ENCODE peak calls at places on chromosomes 2 and 18, in four cellular contexts. K is endodermal cell, P is dorsolateral prefrontal cortex, S is SK-N-MC. Q is an unnamed sample.

GRCh38 chr2:236209535-236209934 is 41.3 kb upstream of the GBX2 start:
- DNase-seq in K (peak; percentile 70), P (no peak), S (no peak), Q (peak; percentile 15)

GRCh38 chr2:6493266-6493665 is 372.4 kb downstream of the CMPK2 start:
- DNase-seq in K (no peak), S (no peak), P (no peak), Q (no peak)

GRCh38 chr2:69589973-69590652 is 53.4 kb downstream of the AAK1 start:
- DNase-seq in S (no peak), P (no peak), K (no peak), Q (peak; percentile 44)

GRCh38 chr18:79511671-79512301 is 116.1 kb downstream of the NFATC1 start:
- DNase-seq in S (no peak), P (no peak), K (peak; percentile 55), Q (peak; percentile 31)

GRCh38 chr2:72931280-72931910 is 14.1 kb downstream of the EMX1 start:
- DNase-seq in K (no peak), P (no peak), S (no peak), Q (no peak)

GRCh38 chr2:25700221-25700660 is 26.9 kb upstream of the DTNB start:
- DNase-seq in S (no peak), K (no peak), P (peak; percentile 60), Q (peak; percentile 48)

GRCh38 chr2:96470636-96471035 is 34.5 kb downstream of the NEURL3 start:
- DNase-seq in P (peak; percentile 18), K (peak; percentile 97), S (no peak), Q (peak; percentile 78)

GRCh38 chr18:36017232-36017631 is 44.8 kb downstream of the RMP24 start:
- DNase-seq in K (no peak), S (no peak), P (no peak), Q (no peak)

GRCh38 chr2:71941731-71942575 is 205.7 kb downstream of the CYP26B1 start:
- DNase-seq in K (peak; percentile 23), P (peak; percentile 3), S (no peak), Q (no peak)

GRCh38 chr2:5497874-5498273 is 194.3 kb upstream of the SOX11 start:
- DNase-seq in S (no peak), K (peak; percentile 55), P (no peak), Q (no peak)

GRCh38 chr2:19255481-19255880 is 102.9 kb downstream of the OSR1 start:
- DNase-seq in S (no peak), P (no peak), K (no peak), Q (no peak)

GRCh38 chr2:207067476-207067875 is 98.3 kb downstream of the KLF7 start:
- DNase-seq in S (no peak), P (no peak), K (no peak), Q (no peak)

GRCh38 chr2:102072741-102073140 is 69.8 kb upstream of the IL1R1 start:
- DNase-seq in K (no peak), S (no peak), P (no peak), Q (no peak)

GRCh38 chr2:135913726-135914365 is 37.6 kb upstream of the MCM6 start:
- DNase-seq in P (peak; percentile 10), K (no peak), S (peak; percentile 20), Q (peak; percentile 51)

DNA sequence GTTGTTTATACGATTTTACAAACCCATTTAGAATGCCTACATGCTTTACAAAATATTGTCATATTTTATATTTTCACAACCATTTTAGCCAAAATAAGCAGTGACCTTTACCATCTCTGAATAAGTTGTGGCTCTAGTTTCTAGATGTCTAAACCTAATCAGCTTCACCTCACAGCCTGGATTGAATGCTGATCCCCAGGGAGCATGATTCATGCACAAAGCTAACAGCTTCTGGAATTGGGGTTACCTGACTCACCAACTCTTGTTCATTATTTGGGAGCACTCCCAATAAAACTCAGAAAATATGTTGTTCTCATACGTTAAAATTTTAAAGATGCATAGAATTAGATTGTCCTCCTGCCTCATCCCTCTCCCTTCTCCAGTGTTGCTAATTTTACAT is 611.7 kb upstream of the NETO1 start:
- DNase-seq in P (no peak), K (no peak), S (no peak), Q (no peak)
- H3K27ac ChIP-seq in P (no peak overlapping the region), K (no peak overlapping the region), S (no peak overlapping the region), Q (no peak overlapping the region)

GRCh38 chr18:59455728-59456276 is 96.7 kb upstream of the LMAN1 start:
- DNase-seq in P (no peak), K (no peak), S (no peak), Q (no peak)
- H3K4me3 ChIP-seq in P (no peak overlapping the region), K (no peak overlapping the region), S (no peak overlapping the region), Q (no peak overlapping the region)

GRCh38 chr2:169301596-169302330 is 60.6 kb downstream of the LRP2 start:
- DNase-seq in K (no peak), P (no peak), S (no peak), Q (peak; percentile 80)

GRCh38 chr2:169298007-169298406 is 64.3 kb downstream of the LRP2 start:
- DNase-seq in P (no peak), K (no peak), S (no peak), Q (no peak)

GRCh38 chr2:169302364-169302763 is 60.0 kb downstream of the LRP2 start:
- DNase-seq in P (no peak), K (no peak), S (no peak), Q (peak; percentile 46)

GRCh38 chr2:169303579-169304285 is 58.6 kb downstream of the LRP2 start:
- DNase-seq in P (no peak), S (no peak), K (no peak), Q (no peak)

DNA sequence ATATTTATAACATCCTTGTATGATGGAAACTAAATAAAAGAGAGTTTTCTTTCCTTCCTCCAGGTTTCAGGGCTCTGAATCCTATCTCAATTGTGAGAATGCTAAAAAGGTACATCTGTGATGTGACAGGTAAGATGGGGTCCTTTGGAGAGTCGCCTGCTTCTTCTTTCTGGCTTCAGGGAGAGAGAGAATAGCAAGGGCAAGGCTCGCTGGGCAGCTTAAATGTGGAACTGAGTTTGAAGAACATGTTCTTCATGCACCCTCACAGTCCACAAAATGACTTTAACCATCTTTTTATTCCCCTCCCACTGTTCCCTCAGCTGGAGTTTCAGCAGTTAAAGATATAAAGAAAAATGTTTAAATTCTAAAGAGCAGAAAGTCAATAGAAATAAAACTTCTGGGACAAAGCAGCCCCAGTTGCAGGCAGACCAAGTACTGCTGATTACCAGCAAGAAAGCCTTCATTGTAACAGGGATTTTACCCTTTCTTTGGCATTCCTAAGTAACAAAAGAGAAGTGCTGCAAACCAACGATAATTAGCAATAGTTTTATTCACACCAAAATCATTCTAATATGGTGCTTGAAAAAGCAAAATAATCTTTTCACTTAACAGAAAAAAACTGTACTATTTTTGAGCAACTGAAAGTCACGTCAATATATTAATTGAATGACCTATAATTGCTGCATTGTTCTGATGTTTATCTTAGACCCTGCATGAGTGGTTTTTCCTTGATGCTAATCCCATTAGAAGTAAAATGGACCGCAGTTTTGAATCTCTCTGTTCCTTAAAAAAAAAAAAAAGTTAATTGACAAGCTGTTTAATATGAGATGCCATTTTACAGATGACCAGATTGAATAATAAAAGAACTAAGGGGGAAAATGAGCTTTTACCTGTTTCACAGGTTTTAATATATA is 61.5 kb downstream of the LRP2 start:
- DNase-seq in P (no peak), S (no peak), K (no peak), Q (peak; percentile 81)
- H3K27ac ChIP-seq in P (peak overlapping the region; percentile 71), S (no peak overlapping the region), K (peak overlapping the region; percentile 51), Q (peak overlapping the region; percentile 96)

DNA sequence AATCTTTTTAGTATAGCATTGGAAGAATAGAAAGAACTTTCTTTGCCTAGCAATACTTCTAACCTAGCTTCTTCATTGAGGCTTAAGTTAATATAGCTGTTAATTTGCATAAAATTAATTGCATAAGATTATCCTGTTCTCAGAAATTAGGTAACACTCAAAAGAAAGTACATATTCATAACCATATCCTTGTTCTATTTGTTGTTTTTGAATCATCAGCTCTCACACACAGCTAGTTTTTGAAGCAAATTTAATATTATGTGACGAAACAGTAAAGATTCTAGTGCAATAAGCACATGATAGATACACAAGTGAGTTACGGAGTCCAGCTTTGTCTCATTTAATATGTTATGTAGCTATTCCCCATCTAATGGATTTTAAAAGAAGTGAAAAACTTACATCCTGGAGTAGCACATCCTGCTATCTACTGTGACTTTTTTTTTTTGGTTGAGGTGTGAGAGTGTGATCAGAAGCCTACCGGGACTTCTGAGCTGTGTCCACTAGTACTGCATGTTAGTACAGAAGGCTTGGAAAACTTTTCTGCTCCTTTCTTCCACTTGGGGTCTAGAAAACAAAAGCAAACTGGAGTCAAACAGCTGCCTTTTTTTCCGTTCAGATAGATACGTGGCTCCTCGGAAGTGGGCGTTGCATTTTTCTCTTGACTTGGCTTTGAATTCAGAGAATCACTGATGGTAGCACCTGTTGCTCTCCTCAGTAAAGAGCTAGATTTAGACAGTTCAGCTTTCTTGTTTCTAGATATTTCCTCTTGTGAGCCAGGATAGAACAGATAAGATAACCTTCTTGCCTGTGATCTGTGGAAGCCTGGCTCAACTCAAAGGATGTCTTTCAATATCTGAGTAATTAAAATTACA is 27.2 kb downstream of the KDM3A start:
- DNase-seq in P (no peak), S (no peak), K (no peak), Q (no peak)
- H3K4me3 ChIP-seq in P (no peak overlapping the region), S (no peak overlapping the region), K (no peak overlapping the region), Q (no peak overlapping the region)

Q was measured in neural progenitor cell.